ENCODE peak calls at places on chromosomes 6 and 20, in four cellular contexts. O, W, D and Z are unnamed samples.

GRCh38 chr20:59469266-59470252 is 134.8 kb upstream of the PHACTR3 start:
- DNase-seq in O (no peak), W (no peak), D (no peak), Z (no peak)

GRCh38 chr20:62791301-62792181 is 4.7 kb upstream of the MRGBP start:
- DNase-seq in O (peak; percentile 85), D (peak; percentile 73), W (peak; percentile 54), Z (no peak)

GRCh38 chr6:108874470-108875160 is 26.4 kb downstream of the ARMC2 start:
- DNase-seq in W (no peak), D (no peak), O (peak; percentile 62), Z (no peak)

GRCh38 chr6:120671519-120671918 is 662.8 kb downstream of the TBC1D32 start:
- DNase-seq in D (no peak), O (no peak), W (no peak), Z (no peak)

GRCh38 chr6:10425973-10426780 is 11.3 kb upstream of the TFAP2A start:
- DNase-seq in D (no peak), W (no peak), O (no peak), Z (peak; percentile 71)

GRCh38 chr6:90896165-90896549 is 309.3 kb upstream of the MAP3K7 start:
- DNase-seq in O (no peak), W (no peak), D (no peak), Z (no peak)

GRCh38 chr20:19540401-19540800 is 217.7 kb upstream of the RIN2 start:
- DNase-seq in D (no peak), W (no peak), O (no peak), Z (no peak)

GRCh38 chr6:87660226-87660886 is 41.7 kb downstream of the AKIRIN2 start:
- DNase-seq in D (no peak), O (peak; percentile 92), W (no peak), Z (no peak)

GRCh38 chr6:44128020-44128917 is 915 bp downstream of the TMEM63B start:
- DNase-seq in D (peak; percentile 51), W (no peak), O (peak; percentile 36), Z (peak; percentile 81)